ENCODE peak calls at places on chromosomes 2 and 18, in seven cellular contexts. F is A172, T is AG04450, U is HTR-8/SVneo, C is NCI-H524, G is transverse colon, O is small intestine. E is an unnamed sample.

GRCh38 chr2:69943000-69943840 is 18.2 kb downstream of the ASPRV1 start:
- DNase-seq in G (no peak), U (no peak), C (no peak), O (no peak), F (no peak), T (no peak), E (no peak)

GRCh38 chr2:195682077-195682476 is 25.1 kb downstream of the SLC39A10 start:
- DNase-seq in F (no peak), O (no peak), U (no peak), C (no peak), T (no peak), G (no peak), E (no peak)

GRCh38 chr2:55809875-55810620 is 113.5 kb downstream of the EFEMP1 start:
- DNase-seq in T (no peak), C (no peak), U (no peak), F (no peak), G (no peak), O (no peak), E (no peak)

GRCh38 chr2:113886479-113887383 is 3.2 kb upstream of the ACTR3 start:
- DNase-seq in F (peak), U (peak), T (peak), C (no peak), O (no peak), G (peak), E (peak)

GRCh38 chr2:238518828-238519186 is 92.1 kb downstream of the ASB1 start:
- DNase-seq in F (no peak), C (no peak), O (no peak), U (no peak), T (no peak), G (no peak), E (no peak)

GRCh38 chr2:30979822-30980245 is 158.4 kb downstream of the GALNT14 start:
- DNase-seq in T (no peak), F (peak), U (peak), C (peak), G (no peak), O (no peak), E (no peak)

GRCh38 chr2:218540015-218540414 is 28.1 kb downstream of the USP37 start:
- DNase-seq in F (no peak), G (no peak), C (no peak), U (no peak), O (no peak), T (peak), E (no peak)

GRCh38 chr2:240287011-240287410 is 146.6 kb upstream of the OTOS start:
- DNase-seq in G (no peak), T (no peak), U (no peak), O (no peak), F (no peak), C (no peak), E (no peak)

GRCh38 chr2:197673606-197674005 is 1.8 kb downstream of the RFTN2 start:
- DNase-seq in G (no peak), O (no peak), F (no peak), C (no peak), U (no peak), T (no peak), E (no peak)

GRCh38 chr2:222295368-222296041 is 3.3 kb downstream of the PAX3 start:
- DNase-seq in U (no peak), G (no peak), F (no peak), O (no peak), T (no peak), C (no peak), E (no peak)

GRCh38 chr18:32060026-32060425 is 31.6 kb upstream of the RNF138 start:
- DNase-seq in U (no peak), G (no peak), C (no peak), O (no peak), F (no peak), T (no peak), E (no peak)

GRCh38 chr2:176039375-176039774 is 37.3 kb upstream of the LNPK start:
- DNase-seq in F (no peak), C (no peak), G (no peak), U (no peak), O (no peak), T (no peak), E (no peak)

GRCh38 chr2:222305510-222306392 is 7.0 kb upstream of the PAX3 start:
- DNase-seq in G (no peak), O (peak), U (no peak), T (no peak), F (no peak), C (peak), E (no peak)

GRCh38 chr2:197011777-197012641 is 85.5 kb upstream of the PGAP1 start:
- DNase-seq in G (no peak), T (no peak), U (peak), O (peak), F (peak), C (peak), E (peak)

GRCh38 chr2:156589381-156590079 is 153.4 kb downstream of the GPD2 start:
- DNase-seq in U (peak), T (peak), G (peak), O (peak), C (peak), F (peak), E (peak)

GRCh38 chr2:159201321-159202063 is 85.0 kb downstream of the WDSUB1 start:
- DNase-seq in U (no peak), G (no peak), T (peak), C (no peak), O (no peak), F (no peak), E (no peak)

GRCh38 chr2:168552450-168552856 is 96.4 kb downstream of the CERS6 start:
- DNase-seq in U (no peak), O (no peak), G (no peak), F (no peak), T (no peak), C (no peak), E (peak)

GRCh38 chr2:129744649-129745048 is 234.8 kb upstream of the RAB6C start:
- DNase-seq in O (no peak), G (no peak), C (no peak), T (no peak), F (no peak), U (no peak), E (no peak)

GRCh38 chr2:95305341-95306058 is 8.4 kb downstream of the KCNIP3 start:
- DNase-seq in O (peak), T (no peak), C (no peak), G (peak), U (no peak), F (no peak), E (no peak)

GRCh38 chr2:229416116-229416694 is 145.1 kb upstream of the PID1 start:
- DNase-seq in T (no peak), O (no peak), G (peak), U (no peak), C (no peak), F (peak), E (no peak)

E was measured in GM18507.